ENCODE peak calls at places on chromosomes 16 and 17, in eight cellular contexts. L, F, I, O, Q, P, N and R are unnamed samples.
A peak's percentile ranks its signal among the peaks of the same experiment; 100 is the strongest.

GRCh38 chr17:48416971-48417370 is 13.0 kb downstream of the SKAP1 start:
- DNase-seq in N (no peak), L (no peak), Q (no peak), I (no peak), F (no peak), P (no peak), O (no peak), R (no peak)

GRCh38 chr17:57945999-57946797 is 9.0 kb downstream of the CUEDC1 start:
- DNase-seq in I (no peak), N (no peak), F (peak; percentile 38), P (peak; percentile 48), O (no peak), L (peak; percentile 12), Q (no peak), R (no peak)

GRCh38 chr17:37642706-37643105 is 540 bp downstream of the DDX52 start:
- DNase-seq in L (peak; percentile 34), Q (no peak), I (no peak), P (peak; percentile 73), O (no peak), N (no peak), F (peak; percentile 4), R (no peak)

GRCh38 chr17:58121925-58122324 is 26.3 kb upstream of the OR4D1 start:
- DNase-seq in O (no peak), P (peak; percentile 14), L (peak; percentile 35), Q (no peak), F (peak; percentile 55), N (peak; percentile 24), I (no peak), R (no peak)

GRCh38 chr17:77842148-77842905 is 116.2 kb upstream of the TNRC6C start:
- DNase-seq in N (no peak), L (no peak), O (no peak), F (peak; percentile 18), Q (no peak), P (peak; percentile 40), I (no peak), R (peak; percentile 60)

GRCh38 chr16:1540556-1540855 is 7.0 kb downstream of the TMEM204 start:
- DNase-seq in Q (no peak), L (no peak), F (no peak), N (no peak), I (no peak), P (no peak), O (no peak), R (no peak)

GRCh38 chr17:75776399-75777242 is 8.0 kb upstream of the UNK start:
- DNase-seq in Q (no peak), I (no peak), L (no peak), P (peak; percentile 33), F (no peak), N (no peak), O (no peak), R (no peak)

GRCh38 chr17:17343896-17344506 is 40.8 kb downstream of the NT5M start:
- DNase-seq in I (no peak), N (no peak), O (no peak), Q (no peak), P (no peak), L (no peak), F (no peak), R (peak; percentile 72)

GRCh38 chr17:42233148-42233547 is 38.9 kb upstream of the GHDC start:
- DNase-seq in P (peak; percentile 50), Q (no peak), F (no peak), L (no peak), O (no peak), N (no peak), I (no peak), R (no peak)

GRCh38 chr16:2325181-2325580 is 15.3 kb downstream of the ABCA3 start:
- DNase-seq in P (no peak), L (no peak), N (no peak), O (no peak), F (no peak), Q (no peak), I (no peak), R (no peak)